ENCODE peak calls at places on chromosomes 16 and 17, in six cellular contexts. L, G, J, W, B and Y are unnamed samples.

GRCh38 chr17:77657821-77658220 is 300.7 kb upstream of the TNRC6C start:
- DNase-seq in L (no peak), G (no peak), J (no peak), W (no peak), B (no peak), Y (no peak)

GRCh38 chr17:72359811-72360210 is 239.0 kb downstream of the SOX9 start:
- DNase-seq in L (no peak), G (no peak), J (no peak), W (peak; percentile 31), B (no peak), Y (peak; percentile 70)

GRCh38 chr16:74984194-74984669 is 691 bp downstream of the WDR59 start:
- DNase-seq in L (no peak), G (no peak), J (no peak), W (peak; percentile 34), B (no peak), Y (peak; percentile 32)

GRCh38 chr17:74163271-74163821 is 40.1 kb upstream of the RPL38 start:
- DNase-seq in L (no peak), G (no peak), J (no peak), W (no peak), B (no peak), Y (no peak)

GRCh38 chr16:82655720-82656500 is 29.1 kb downstream of the CDH13 start:
- DNase-seq in L (no peak), G (no peak), J (no peak), W (no peak), B (no peak), Y (peak; percentile 6)

GRCh38 chr17:27995554-27995953 is 46.9 kb upstream of the NLK start:
- DNase-seq in L (no peak), G (no peak), J (no peak), W (no peak), B (no peak), Y (no peak)

GRCh38 chr17:73595931-73596330 is 48.3 kb downstream of the SDK2 start:
- DNase-seq in L (no peak), G (no peak), J (no peak), W (no peak), B (no peak), Y (no peak)

GRCh38 chr16:81710596-81710995 is 68.5 kb upstream of the PLCG2 start:
- DNase-seq in L (no peak), G (peak; percentile 8), J (no peak), W (no peak), B (no peak), Y (no peak)

GRCh38 chr16:77062878-77063566 is 128.0 kb upstream of the MON1B start:
- DNase-seq in L (no peak), G (no peak), J (no peak), W (no peak), B (no peak), Y (no peak)

GRCh38 chr17:83067071-83067717 is 12.2 kb upstream of the METRNL start:
- DNase-seq in L (peak; percentile 24), G (peak; percentile 12), J (peak; percentile 7), W (no peak), B (no peak), Y (no peak)

GRCh38 chr16:19644877-19645276 is 73.2 kb downstream of the KNOP1 start:
- DNase-seq in L (no peak), G (peak; percentile 86), J (no peak), W (peak; percentile 14), B (no peak), Y (peak; percentile 23)

GRCh38 chr17:40341808-40342574 is 22.5 kb downstream of the GJD3 start:
- DNase-seq in L (peak; percentile 81), G (peak; percentile 85), J (peak; percentile 72), W (peak; percentile 50), B (peak; percentile 78), Y (peak; percentile 58)

GRCh38 chr16:56610609-56611111 is 2.3 kb downstream of the MT2A start:
- DNase-seq in L (no peak), G (no peak), J (no peak), W (peak; percentile 71), B (no peak), Y (peak; percentile 27)

GRCh38 chr17:44830359-44831269 is 527 bp upstream of the GJC1 start:
- DNase-seq in L (no peak), G (no peak), J (no peak), W (no peak), B (peak; percentile 53), Y (no peak)

GRCh38 chr16:71637398-71637797 is 11.4 kb downstream of the MARVELD3 start:
- DNase-seq in L (no peak), G (no peak), J (no peak), W (peak; percentile 86), B (peak; percentile 26), Y (peak; percentile 87)
- H3K4me3 ChIP-seq in L (no peak overlapping the region), G (no peak overlapping the region), J (no peak overlapping the region), W (no peak overlapping the region), B (no peak overlapping the region), Y (no peak overlapping the region)

GRCh38 chr17:3693829-3694231 is 2.1 kb downstream of the P2RX5 start:
- DNase-seq in L (no peak), G (no peak), J (no peak), W (no peak), B (no peak), Y (no peak)

GRCh38 chr17:3691539-3692166 is 4.3 kb downstream of the P2RX5 start:
- DNase-seq in L (no peak), G (no peak), J (no peak), W (no peak), B (no peak), Y (no peak)

GRCh38 chr17:3690094-3690715 is 5.8 kb downstream of the P2RX5 start:
- DNase-seq in L (no peak), G (no peak), J (no peak), W (no peak), B (no peak), Y (no peak)

GRCh38 chr17:3693099-3693498 is 2.9 kb downstream of the P2RX5 start:
- DNase-seq in L (no peak), G (no peak), J (no peak), W (no peak), B (no peak), Y (no peak)

DNA sequence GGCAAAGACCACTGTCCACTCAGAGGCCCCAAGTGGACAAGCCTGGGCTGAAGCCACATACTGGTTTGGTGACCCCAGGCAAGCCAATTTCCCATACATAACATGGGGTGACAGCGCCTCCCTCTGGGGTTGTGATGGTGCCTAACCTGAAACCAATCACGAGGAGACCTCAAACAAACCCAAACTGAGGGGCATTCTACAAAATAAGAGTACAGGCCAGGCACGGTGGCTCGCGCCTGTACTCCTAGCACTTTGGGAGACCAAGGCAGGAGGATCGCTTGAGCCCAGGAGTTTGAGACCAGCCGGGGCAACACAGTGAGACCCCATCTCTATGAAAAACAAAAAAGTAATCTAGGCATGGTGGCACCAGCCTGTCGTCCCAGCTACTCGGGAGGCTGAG is 3.6 kb downstream of the P2RX5 start:
- DNase-seq in L (no peak), G (no peak), J (no peak), W (no peak), B (no peak), Y (no peak)
- H3K4me1 ChIP-seq in L (peaks cover 21% of the 10 kb centered on the region), G (peaks cover 31% of the 10 kb centered on the region), J (peaks cover 15% of the 10 kb centered on the region), W (peaks cover 4% of the 10 kb centered on the region), B (peaks cover 8% of the 10 kb centered on the region), Y (peaks cover 3% of the 10 kb centered on the region)

GRCh38 chr16:10919003-10919351 is 23.3 kb downstream of the DEXI start:
- DNase-seq in L (no peak), G (no peak), J (no peak), W (no peak), B (no peak), Y (no peak)
- TF ChIP-seq CTCF in L (no peak), G (no peak), J (no peak), W (no peak), B (no peak), Y (no peak)

GRCh38 chr17:42111901-42112551 is 488 bp downstream of the DHX58 start:
- DNase-seq in L (peak; percentile 47), G (no peak), J (peak; percentile 56), W (peak; percentile 17), B (no peak), Y (no peak)
- H3K4me3 ChIP-seq in L (peak overlapping the region; percentile 53), G (peak overlapping the region; percentile 69), J (peak overlapping the region; percentile 31), W (peak overlapping the region; percentile 37), B (no peak overlapping the region), Y (peak overlapping the region; percentile 9)

GRCh38 chr17:493666-494065 is 141.1 kb upstream of the RPH3AL start:
- DNase-seq in L (no peak), G (no peak), J (no peak), W (no peak), B (no peak), Y (no peak)
- H3K4me1 ChIP-seq in L (peaks cover 19% of the 10 kb centered on the region), G (peaks cover 20% of the 10 kb centered on the region), J (peaks cover 20% of the 10 kb centered on the region), W (peaks cover 15% of the 10 kb centered on the region), B (no peaks in the 10 kb centered on the region), Y (peaks cover 3% of the 10 kb centered on the region)

GRCh38 chr16:70678898-70679652 is 6.8 kb downstream of the MTSS2 start:
- DNase-seq in L (no peak), G (peak; percentile 9), J (no peak), W (no peak), B (no peak), Y (no peak)
- TF ChIP-seq CTCF in L (no peak), G (no peak), J (no peak), W (no peak), B (no peak), Y (no peak)

DNA sequence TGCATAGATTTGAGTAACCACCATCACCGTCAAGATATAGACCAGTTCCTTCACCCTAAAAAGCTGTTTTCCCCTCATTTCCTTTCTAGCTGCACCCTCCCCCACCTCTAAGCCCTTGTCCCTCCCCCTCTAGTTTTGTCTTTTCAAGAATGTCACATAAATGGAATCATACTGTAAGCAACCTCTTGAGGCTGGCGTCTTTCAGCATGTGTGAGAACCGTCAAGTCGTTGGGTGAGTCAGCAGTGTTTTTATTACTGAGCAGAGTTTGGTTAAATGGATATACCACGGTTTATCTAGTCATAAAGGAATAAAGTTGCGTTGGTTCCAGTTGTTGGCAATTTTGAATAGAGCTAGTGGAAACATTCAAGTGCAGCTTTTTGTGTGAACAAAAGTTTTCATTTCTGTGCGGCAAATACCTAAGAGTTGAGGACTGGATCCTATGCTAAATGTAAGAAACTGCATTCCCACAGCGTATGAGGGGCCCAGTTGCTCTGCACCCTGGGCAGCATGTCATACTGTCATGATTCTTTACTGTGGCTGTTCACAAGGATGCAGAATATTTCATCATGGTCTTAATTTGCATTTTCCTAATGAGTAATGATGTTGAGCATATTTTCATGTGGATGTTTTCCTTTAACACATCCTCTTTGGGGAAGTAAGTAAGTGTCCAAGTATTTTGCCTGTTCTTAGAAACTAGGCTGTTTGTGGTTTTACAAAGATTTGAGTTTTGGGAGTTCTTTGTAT is 264.3 kb downstream of the CPPED1 start:
- DNase-seq in L (no peak), G (no peak), J (no peak), W (peak; percentile 80), B (no peak), Y (peak; percentile 18)
- H3K4me3 ChIP-seq in L (no peak overlapping the region), G (no peak overlapping the region), J (no peak overlapping the region), W (no peak overlapping the region), B (no peak overlapping the region), Y (no peak overlapping the region)